ENCODE peak calls at places on chromosome 20, in four cellular contexts. D is PC-3, O is transverse colon, L is H1. V is an unnamed sample. For H3K9me3, the result is how much of the 10 kb centered on the place peaks cover.

GRCh38 chr20:39829713-39830112 is 859.3 kb downstream of the MAFB start:
- DNase-seq in D (no peak), O (no peak), L (no peak), V (no peak)

GRCh38 chr20:61895016-61895415 is 170.7 kb downstream of the TAF4 start:
- DNase-seq in D (peak), O (no peak), L (no peak), V (no peak)

GRCh38 chr20:59805786-59806577 is 127.5 kb downstream of the SYCP2 start:
- DNase-seq in D (no peak), L (peak), O (no peak), V (no peak)

GRCh38 chr20:25605146-25605545 is 18.7 kb downstream of the NANP start:
- DNase-seq in O (no peak), L (no peak), D (no peak), V (no peak)

GRCh38 chr20:59831901-59832240 is 101.6 kb downstream of the SYCP2 start:
- DNase-seq in O (no peak), L (peak), D (no peak), V (peak)

GRCh38 chr20:32966881-32967781 is 37.1 kb downstream of the SUN5 start:
- DNase-seq in O (peak), L (peak), D (no peak), V (peak)

GRCh38 chr20:13995086-13995665 is at the start of gene MACROD2:
- DNase-seq in O (peak), L (peak), D (peak), V (peak)

GRCh38 chr20:60762386-60762785 is 489.7 kb upstream of the CDH4 start:
- DNase-seq in O (no peak), D (no peak), L (no peak), V (no peak)

GRCh38 chr20:42603655-42604054 is 586.1 kb downstream of the PTPRT start:
- DNase-seq in O (no peak), D (no peak), L (no peak), V (no peak)

GRCh38 chr20:48668451-48668946 is 159.3 kb downstream of the PREX1 start:
- DNase-seq in D (no peak), O (no peak), L (no peak), V (no peak)

GRCh38 chr20:63135411-63135810 is 80.5 kb downstream of the YTHDF1 start:
- DNase-seq in D (no peak), L (no peak), O (no peak), V (peak)

GRCh38 chr20:44157061-44157460 is 29.9 kb downstream of the JPH2 start:
- DNase-seq in O (no peak), L (no peak), D (no peak), V (peak)

GRCh38 chr20:34859826-34860545 is 12.7 kb downstream of the GGT7 start:
- DNase-seq in D (no peak), O (no peak), L (no peak), V (no peak)

GRCh38 chr20:30811896-30812671 is 445.4 kb upstream of the DEFB115 start:
- DNase-seq in D (peak), L (peak), O (no peak), V (no peak)

GRCh38 chr20:5835234-5835845 is 85.1 kb downstream of the SHLD1 start:
- DNase-seq in O (no peak), D (peak), L (no peak), V (no peak)

GRCh38 chr20:35012227-35013069 is 56.8 kb downstream of the MYH7B start:
- DNase-seq in D (no peak), L (no peak), O (no peak), V (peak)

GRCh38 chr20:36856196-36856595 is 19.7 kb upstream of the TLDC2 start:
- DNase-seq in O (no peak), L (no peak), D (peak), V (no peak)
- H3K4me3 ChIP-seq in O (no peak), L (no peak), D (no peak), V (no peak)

DNA sequence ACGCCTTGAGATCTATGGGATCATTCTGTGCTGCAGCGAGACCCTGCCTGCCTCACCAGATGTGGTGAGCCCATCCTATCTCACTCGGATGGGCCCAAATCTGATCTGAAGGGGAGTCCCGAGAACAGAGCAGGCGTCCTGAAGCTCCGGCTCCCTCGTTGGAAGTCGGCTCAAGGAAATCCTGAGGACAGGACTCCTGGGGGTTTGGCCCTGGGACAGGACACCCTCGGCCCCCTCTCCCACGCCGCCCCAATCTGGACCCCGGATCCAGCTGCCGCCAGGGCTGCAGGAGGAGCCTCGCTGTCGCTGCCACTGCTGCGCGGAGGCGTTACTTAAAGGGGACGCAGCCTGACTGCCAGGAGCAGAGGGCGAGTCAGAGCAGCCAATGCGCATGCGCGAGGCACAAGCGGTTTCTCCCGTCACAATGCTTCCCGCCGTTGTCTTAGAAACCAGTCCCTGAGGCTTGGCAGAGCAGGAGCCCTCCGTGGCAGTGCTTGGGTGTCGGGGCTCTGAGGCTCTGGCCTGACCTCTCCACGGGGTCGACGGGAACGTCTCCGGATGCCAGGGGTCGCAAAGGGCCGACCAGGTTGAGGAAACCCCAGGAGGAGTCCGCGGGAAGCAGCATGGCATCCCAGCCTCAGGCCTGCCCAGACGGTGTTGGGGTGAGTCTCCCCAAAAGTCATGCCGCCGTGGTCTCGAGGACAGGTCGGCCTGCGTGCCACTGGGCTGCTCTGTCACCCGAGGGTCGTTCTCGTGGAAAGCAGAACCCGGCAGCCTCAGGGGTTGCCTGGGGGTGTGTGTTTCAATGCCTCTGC is 1567.8 kb upstream of the DEFB115 start:
- DNase-seq in O (no peak), D (peak), L (no peak), V (peak)
- H3K9me3 ChIP-seq in O (under half), D (under half), L (half or more), V (under half)

DNA sequence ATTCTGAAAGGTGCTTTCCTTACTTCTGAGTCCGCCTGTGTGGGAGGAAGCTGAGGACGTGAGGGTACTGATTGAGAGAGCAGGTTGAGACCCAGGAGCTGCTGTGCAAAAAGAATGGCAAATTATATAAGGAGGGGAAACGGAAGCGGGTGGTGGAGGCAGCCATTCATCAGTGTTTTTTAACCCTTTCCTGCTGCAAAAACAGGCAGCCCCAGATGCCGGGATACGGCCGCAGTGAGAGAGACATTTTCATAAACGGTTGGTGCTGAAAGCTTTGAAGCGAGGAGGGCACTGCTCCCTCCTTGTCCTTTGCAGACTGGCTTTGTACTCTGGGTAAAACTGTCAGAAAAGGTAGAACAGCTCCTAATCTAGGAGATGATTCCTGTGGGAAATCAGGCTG is 56.4 kb downstream of the TTI1 start:
- DNase-seq in D (no peak), L (peak), O (no peak), V (no peak)
- H3K4me3 ChIP-seq in D (no peak), L (peak), O (no peak), V (no peak)

GRCh38 chr20:56328861-56329260 is 29.9 kb upstream of the FAM210B start:
- DNase-seq in L (no peak), O (no peak), D (peak), V (peak)
- H3K9me3 ChIP-seq in L (half or more), O (under half), D (under half), V (under half)

GRCh38 chr20:45355209-45355608 is 7.0 kb upstream of the SDC4 start:
- DNase-seq in O (no peak), D (peak), L (no peak), V (no peak)
- H3K4me3 ChIP-seq in O (no peak), D (no peak), L (no peak), V (no peak)

DNA sequence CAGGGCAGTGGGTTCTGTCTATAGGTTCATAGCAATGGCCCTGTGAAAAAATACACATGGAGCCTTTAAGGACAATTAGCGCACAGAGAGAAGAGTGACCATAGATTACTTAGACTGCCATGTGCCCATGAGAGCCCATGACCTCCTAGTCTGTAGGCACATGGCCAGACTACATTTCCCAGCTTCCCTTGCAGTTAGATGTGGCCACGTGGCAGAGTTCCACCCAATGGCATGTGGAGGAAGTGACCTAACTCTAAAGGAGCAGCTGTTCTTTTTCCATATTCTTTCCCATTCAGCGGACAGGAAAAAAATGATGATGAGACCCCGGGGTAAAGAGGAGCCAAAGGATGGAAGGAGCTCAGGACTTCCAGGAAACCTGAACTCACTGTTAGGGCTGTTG is 116.7 kb downstream of the CBLN4 start:
- DNase-seq in D (peak), L (no peak), O (no peak), V (peak)
- H3K9me3 ChIP-seq in D (under half), L (under half), O (under half), V (under half)

DNA sequence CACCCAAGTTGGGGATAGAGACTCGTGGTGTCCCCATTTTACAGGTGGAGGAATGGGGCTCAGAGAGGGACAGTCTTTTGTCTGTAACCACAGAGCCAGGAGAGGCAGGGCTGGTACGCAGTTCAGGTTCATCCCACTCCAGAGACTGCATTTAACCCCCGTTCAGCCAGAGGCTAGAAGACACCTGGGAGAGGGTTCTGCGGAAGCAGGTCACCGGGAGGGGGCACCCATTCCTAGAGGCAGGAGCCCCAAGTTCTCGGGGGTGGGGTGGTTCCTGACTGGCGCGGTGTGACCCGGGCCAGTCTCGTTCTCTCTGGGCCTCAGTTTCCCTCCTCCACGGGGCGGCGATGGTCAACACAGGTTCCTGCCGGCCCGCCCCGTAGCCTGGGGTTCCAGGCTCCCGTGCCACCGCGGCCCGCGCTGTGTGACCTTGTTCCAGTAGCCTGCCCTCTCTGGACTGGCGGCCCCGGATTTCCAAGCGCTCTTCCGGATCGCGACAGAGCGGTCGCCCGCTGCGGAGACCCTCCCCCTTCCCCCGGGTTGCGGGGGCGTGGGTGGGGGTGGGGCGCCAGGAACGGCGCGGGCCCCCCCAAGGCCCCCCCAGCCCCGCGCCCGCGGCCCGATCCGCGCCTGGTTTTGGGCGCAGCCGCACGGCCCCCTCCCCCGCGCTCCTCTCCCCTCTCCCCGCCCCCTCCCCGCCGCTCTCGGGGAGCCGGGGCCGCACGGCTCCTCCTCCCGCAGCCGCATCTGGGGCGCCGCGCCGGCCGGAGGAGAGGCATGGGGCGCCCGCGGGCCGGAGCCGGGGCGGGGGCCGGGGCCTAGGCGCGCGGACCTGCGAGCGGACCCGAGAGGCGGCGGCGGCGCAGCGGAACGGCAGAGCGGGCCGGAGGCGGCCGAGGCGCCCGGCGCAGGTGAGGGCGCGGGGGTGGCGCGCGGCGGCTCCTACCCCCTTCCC is at the start of gene DLGAP4:
- DNase-seq in L (peak), D (no peak), O (no peak), V (no peak)
- H3K4me3 ChIP-seq in L (peak), D (no peak), O (peak), V (no peak)

V was measured in Caco-2.